ENCODE peak calls at places on chromosomes 7 and 10, in seven cellular contexts. One of them, this sample, is unnamed.
A peak's percentile ranks its signal among the peaks of the same experiment; 100 is the strongest.

GRCh38 chr10:5343561-5343960 is 21.2 kb upstream of the UCN3 start:
- DNase-seq in NCI-H1417: no peak
- DNase-seq in ELF-1: no peak
- DNase-seq in effector memory CD8-positive, alpha-beta T cell: no peak
- DNase-seq in RPMI7951: peak; percentile 81
- DNase-seq in fibroblast of the aortic adventitia: no peak
- DNase-seq in activated CD4-positive, alpha-beta T cell treated with anti-CD3 and anti-CD28 coated beads, Interleukin-2, amount 50 U/mL, for 24 hours: no peak
- DNase-seq in this sample: peak; percentile 16

GRCh38 chr10:91590142-91590903 is 42.5 kb downstream of the PPP1R3C start:
- DNase-seq in activated CD4-positive, alpha-beta T cell treated with anti-CD3 and anti-CD28 coated beads, Interleukin-2, amount 50 U/mL, for 24 hours: no peak
- DNase-seq in NCI-H1417: no peak
- DNase-seq in fibroblast of the aortic adventitia: peak; percentile 98
- DNase-seq in ELF-1: no peak
- DNase-seq in RPMI7951: peak; percentile 80
- DNase-seq in effector memory CD8-positive, alpha-beta T cell: no peak
- DNase-seq in this sample: peak; percentile 88

GRCh38 chr10:59470570-59470969 is 108.2 kb upstream of the FAM13C start:
- DNase-seq in NCI-H1417: peak; percentile 10
- DNase-seq in activated CD4-positive, alpha-beta T cell treated with anti-CD3 and anti-CD28 coated beads, Interleukin-2, amount 50 U/mL, for 24 hours: no peak
- DNase-seq in effector memory CD8-positive, alpha-beta T cell: no peak
- DNase-seq in RPMI7951: no peak
- DNase-seq in ELF-1: peak; percentile 56
- DNase-seq in fibroblast of the aortic adventitia: no peak
- DNase-seq in this sample: no peak

GRCh38 chr7:141563956-141564623 is 12.9 kb downstream of the AGK start:
- DNase-seq in activated CD4-positive, alpha-beta T cell treated with anti-CD3 and anti-CD28 coated beads, Interleukin-2, amount 50 U/mL, for 24 hours: peak; percentile 56
- DNase-seq in effector memory CD8-positive, alpha-beta T cell: no peak
- DNase-seq in RPMI7951: no peak
- DNase-seq in NCI-H1417: peak; percentile 10
- DNase-seq in ELF-1: no peak
- DNase-seq in fibroblast of the aortic adventitia: no peak
- DNase-seq in this sample: no peak

GRCh38 chr7:30652132-30652531 is 30.1 kb downstream of the CRHR2 start:
- DNase-seq in fibroblast of the aortic adventitia: no peak
- DNase-seq in NCI-H1417: no peak
- DNase-seq in effector memory CD8-positive, alpha-beta T cell: no peak
- DNase-seq in ELF-1: no peak
- DNase-seq in RPMI7951: no peak
- DNase-seq in activated CD4-positive, alpha-beta T cell treated with anti-CD3 and anti-CD28 coated beads, Interleukin-2, amount 50 U/mL, for 24 hours: no peak
- DNase-seq in this sample: no peak

GRCh38 chr10:25974897-25975459 is 40.9 kb downstream of the MYO3A start:
- DNase-seq in RPMI7951: no peak
- DNase-seq in ELF-1: peak; percentile 7
- DNase-seq in fibroblast of the aortic adventitia: no peak
- DNase-seq in effector memory CD8-positive, alpha-beta T cell: no peak
- DNase-seq in NCI-H1417: no peak
- DNase-seq in activated CD4-positive, alpha-beta T cell treated with anti-CD3 and anti-CD28 coated beads, Interleukin-2, amount 50 U/mL, for 24 hours: no peak
- DNase-seq in this sample: no peak

GRCh38 chr10:67827811-67828210 is 10.2 kb downstream of the DNAJC12 start:
- DNase-seq in effector memory CD8-positive, alpha-beta T cell: no peak
- DNase-seq in fibroblast of the aortic adventitia: no peak
- DNase-seq in ELF-1: no peak
- DNase-seq in activated CD4-positive, alpha-beta T cell treated with anti-CD3 and anti-CD28 coated beads, Interleukin-2, amount 50 U/mL, for 24 hours: no peak
- DNase-seq in RPMI7951: no peak
- DNase-seq in NCI-H1417: no peak
- DNase-seq in this sample: no peak

GRCh38 chr10:78909268-78909667 is 159.5 kb upstream of the ZMIZ1 start:
- DNase-seq in effector memory CD8-positive, alpha-beta T cell: no peak
- DNase-seq in NCI-H1417: no peak
- DNase-seq in RPMI7951: no peak
- DNase-seq in activated CD4-positive, alpha-beta T cell treated with anti-CD3 and anti-CD28 coated beads, Interleukin-2, amount 50 U/mL, for 24 hours: no peak
- DNase-seq in fibroblast of the aortic adventitia: no peak
- DNase-seq in ELF-1: no peak
- DNase-seq in this sample: no peak

GRCh38 chr7:107251963-107252362 is 83.2 kb downstream of the HBP1 start:
- DNase-seq in NCI-H1417: no peak
- DNase-seq in RPMI7951: no peak
- DNase-seq in ELF-1: no peak
- DNase-seq in effector memory CD8-positive, alpha-beta T cell: no peak
- DNase-seq in fibroblast of the aortic adventitia: no peak
- DNase-seq in activated CD4-positive, alpha-beta T cell treated with anti-CD3 and anti-CD28 coated beads, Interleukin-2, amount 50 U/mL, for 24 hours: no peak
- DNase-seq in this sample: no peak

GRCh38 chr7:97004237-97004930 is 969 bp upstream of the DLX6 start:
- DNase-seq in effector memory CD8-positive, alpha-beta T cell: no peak
- DNase-seq in activated CD4-positive, alpha-beta T cell treated with anti-CD3 and anti-CD28 coated beads, Interleukin-2, amount 50 U/mL, for 24 hours: no peak
- DNase-seq in NCI-H1417: no peak
- DNase-seq in RPMI7951: no peak
- DNase-seq in fibroblast of the aortic adventitia: no peak
- DNase-seq in ELF-1: no peak
- DNase-seq in this sample: no peak

GRCh38 chr10:103281753-103282152 is 4.8 kb downstream of the INA start:
- DNase-seq in ELF-1: peak; percentile 95
- DNase-seq in RPMI7951: peak; percentile 37
- DNase-seq in effector memory CD8-positive, alpha-beta T cell: no peak
- DNase-seq in fibroblast of the aortic adventitia: no peak
- DNase-seq in activated CD4-positive, alpha-beta T cell treated with anti-CD3 and anti-CD28 coated beads, Interleukin-2, amount 50 U/mL, for 24 hours: no peak
- DNase-seq in NCI-H1417: peak; percentile 76
- DNase-seq in this sample: no peak

GRCh38 chr7:149460493-149461330 is at the start of gene ZNF777:
- DNase-seq in fibroblast of the aortic adventitia: peak; percentile 87
- DNase-seq in RPMI7951: peak; percentile 87
- DNase-seq in NCI-H1417: peak; percentile 72
- DNase-seq in ELF-1: peak; percentile 82
- DNase-seq in effector memory CD8-positive, alpha-beta T cell: peak; percentile 79
- DNase-seq in activated CD4-positive, alpha-beta T cell treated with anti-CD3 and anti-CD28 coated beads, Interleukin-2, amount 50 U/mL, for 24 hours: peak; percentile 77
- DNase-seq in this sample: peak; percentile 91

GRCh38 chr10:125633517-125633999 is 49.4 kb downstream of the TEX36 start:
- DNase-seq in NCI-H1417: peak; percentile 23
- DNase-seq in effector memory CD8-positive, alpha-beta T cell: no peak
- DNase-seq in activated CD4-positive, alpha-beta T cell treated with anti-CD3 and anti-CD28 coated beads, Interleukin-2, amount 50 U/mL, for 24 hours: no peak
- DNase-seq in RPMI7951: peak; percentile 19
- DNase-seq in ELF-1: no peak
- DNase-seq in fibroblast of the aortic adventitia: no peak
- DNase-seq in this sample: no peak

GRCh38 chr7:14457567-14458453 is 444.7 kb downstream of the DGKB start:
- DNase-seq in effector memory CD8-positive, alpha-beta T cell: peak; percentile 48
- DNase-seq in NCI-H1417: peak; percentile 89
- DNase-seq in fibroblast of the aortic adventitia: peak; percentile 92
- DNase-seq in activated CD4-positive, alpha-beta T cell treated with anti-CD3 and anti-CD28 coated beads, Interleukin-2, amount 50 U/mL, for 24 hours: peak; percentile 21
- DNase-seq in ELF-1: peak; percentile 72
- DNase-seq in RPMI7951: peak; percentile 76
- DNase-seq in this sample: peak; percentile 93

GRCh38 chr10:92969151-92969550 is 91.4 kb upstream of the CYP26C1 start:
- DNase-seq in NCI-H1417: no peak
- DNase-seq in activated CD4-positive, alpha-beta T cell treated with anti-CD3 and anti-CD28 coated beads, Interleukin-2, amount 50 U/mL, for 24 hours: no peak
- DNase-seq in fibroblast of the aortic adventitia: peak; percentile 31
- DNase-seq in ELF-1: no peak
- DNase-seq in RPMI7951: no peak
- DNase-seq in effector memory CD8-positive, alpha-beta T cell: no peak
- DNase-seq in this sample: no peak

GRCh38 chr10:29204119-29204518 is 84.8 kb upstream of the LYZL1 start:
- DNase-seq in effector memory CD8-positive, alpha-beta T cell: no peak
- DNase-seq in RPMI7951: no peak
- DNase-seq in fibroblast of the aortic adventitia: no peak
- DNase-seq in activated CD4-positive, alpha-beta T cell treated with anti-CD3 and anti-CD28 coated beads, Interleukin-2, amount 50 U/mL, for 24 hours: no peak
- DNase-seq in NCI-H1417: no peak
- DNase-seq in ELF-1: peak; percentile 85
- DNase-seq in this sample: no peak

GRCh38 chr10:15262036-15262713 is 93.7 kb upstream of the NMT2 start:
- DNase-seq in NCI-H1417: no peak
- DNase-seq in RPMI7951: peak; percentile 32
- DNase-seq in activated CD4-positive, alpha-beta T cell treated with anti-CD3 and anti-CD28 coated beads, Interleukin-2, amount 50 U/mL, for 24 hours: no peak
- DNase-seq in fibroblast of the aortic adventitia: peak; percentile 64
- DNase-seq in ELF-1: no peak
- DNase-seq in effector memory CD8-positive, alpha-beta T cell: no peak
- DNase-seq in this sample: peak; percentile 65

GRCh38 chr10:78181381-78182055 is 147.9 kb downstream of the RPS24 start:
- DNase-seq in ELF-1: no peak
- DNase-seq in effector memory CD8-positive, alpha-beta T cell: no peak
- DNase-seq in NCI-H1417: no peak
- DNase-seq in fibroblast of the aortic adventitia: no peak
- DNase-seq in activated CD4-positive, alpha-beta T cell treated with anti-CD3 and anti-CD28 coated beads, Interleukin-2, amount 50 U/mL, for 24 hours: no peak
- DNase-seq in RPMI7951: no peak
- DNase-seq in this sample: no peak

GRCh38 chr7:130270947-130271790 is 4.5 kb downstream of the CPA2 start:
- DNase-seq in ELF-1: no peak
- DNase-seq in effector memory CD8-positive, alpha-beta T cell: no peak
- DNase-seq in activated CD4-positive, alpha-beta T cell treated with anti-CD3 and anti-CD28 coated beads, Interleukin-2, amount 50 U/mL, for 24 hours: no peak
- DNase-seq in RPMI7951: no peak
- DNase-seq in fibroblast of the aortic adventitia: no peak
- DNase-seq in NCI-H1417: no peak
- DNase-seq in this sample: no peak

GRCh38 chr7:47170516-47170915 is 411.4 kb downstream of the TNS3 start:
- DNase-seq in ELF-1: no peak
- DNase-seq in RPMI7951: no peak
- DNase-seq in effector memory CD8-positive, alpha-beta T cell: no peak
- DNase-seq in fibroblast of the aortic adventitia: no peak
- DNase-seq in activated CD4-positive, alpha-beta T cell treated with anti-CD3 and anti-CD28 coated beads, Interleukin-2, amount 50 U/mL, for 24 hours: no peak
- DNase-seq in NCI-H1417: no peak
- DNase-seq in this sample: peak; percentile 16

GRCh38 chr10:12844796-12845524 is 156.6 kb downstream of the CCDC3 start:
- DNase-seq in ELF-1: no peak
- DNase-seq in RPMI7951: peak; percentile 71
- DNase-seq in NCI-H1417: no peak
- DNase-seq in activated CD4-positive, alpha-beta T cell treated with anti-CD3 and anti-CD28 coated beads, Interleukin-2, amount 50 U/mL, for 24 hours: no peak
- DNase-seq in effector memory CD8-positive, alpha-beta T cell: no peak
- DNase-seq in fibroblast of the aortic adventitia: peak; percentile 94
- DNase-seq in this sample: peak; percentile 91

GRCh38 chr10:130757821-130758489 is 553.6 kb downstream of the TCERG1L start:
- DNase-seq in ELF-1: no peak
- DNase-seq in NCI-H1417: no peak
- DNase-seq in activated CD4-positive, alpha-beta T cell treated with anti-CD3 and anti-CD28 coated beads, Interleukin-2, amount 50 U/mL, for 24 hours: no peak
- DNase-seq in RPMI7951: no peak
- DNase-seq in effector memory CD8-positive, alpha-beta T cell: no peak
- DNase-seq in fibroblast of the aortic adventitia: no peak
- DNase-seq in this sample: no peak

This sample was measured in fibroblast of pulmonary artery.